ENCODE peak calls at places on chromosomes 13 and 19, in ten cellular contexts. O is AG10803; U is epithelial cell of esophagus; Y is WERI-Rb-1; L is fibroblast of mammary gland; R is CD8-positive, alpha-beta T cell; P is HCT116; C is foreskin fibroblast; J is cardiac muscle cell; E is Peyer's patch. F is an unnamed sample.

GRCh38 chr19:13835791-13836723 is 40.8 kb downstream of the ZSWIM4 start:
- DNase-seq in L (no peak), Y (no peak), P (no peak), C (no peak), U (peak; percentile 29), R (no peak), O (peak; percentile 47), E (no peak), J (no peak), F (no peak)

GRCh38 chr13:22278336-22278929 is 607.6 kb downstream of the FGF9 start:
- DNase-seq in E (peak; percentile 84), L (peak; percentile 12), C (no peak), U (peak; percentile 38), P (peak; percentile 34), Y (no peak), R (peak; percentile 55), O (peak; percentile 42), J (peak; percentile 57), F (no peak)

GRCh38 chr19:53357821-53358581 is 7.5 kb upstream of the ZNF525 start:
- DNase-seq in R (no peak), Y (peak; percentile 9), O (no peak), C (no peak), P (no peak), L (no peak), E (no peak), J (no peak), U (no peak), F (no peak)

GRCh38 chr13:34421849-34422475 is 520.1 kb upstream of the NBEA start:
- DNase-seq in C (no peak), L (no peak), J (no peak), P (no peak), Y (no peak), O (no peak), R (no peak), U (peak; percentile 64), E (no peak), F (peak; percentile 7)

GRCh38 chr19:34336781-34337271 is 28.2 kb upstream of the GPI start:
- DNase-seq in L (peak; percentile 48), Y (no peak), C (no peak), J (peak; percentile 65), U (peak; percentile 48), P (peak; percentile 8), O (peak; percentile 43), E (peak; percentile 61), R (peak; percentile 20), F (peak; percentile 62)

GRCh38 chr13:112959206-112959605 is 9.8 kb upstream of the MCF2L start:
- DNase-seq in P (no peak), J (no peak), U (no peak), O (no peak), E (peak; percentile 40), C (no peak), Y (no peak), R (no peak), L (no peak), F (peak; percentile 17)

GRCh38 chr13:38577048-38577447 is 109.8 kb upstream of the FREM2 start:
- DNase-seq in L (peak; percentile 5), Y (no peak), P (no peak), U (peak; percentile 6), E (no peak), C (no peak), J (peak; percentile 82), O (peak; percentile 4), R (no peak), F (peak; percentile 13)

GRCh38 chr13:57128909-57129308 is 11.8 kb upstream of the PRR20A start:
- DNase-seq in E (no peak), P (no peak), L (no peak), O (no peak), U (no peak), C (no peak), J (no peak), R (no peak), Y (no peak), F (no peak)

GRCh38 chr13:40047322-40047771 is 391.9 kb downstream of the COG6 start:
- DNase-seq in E (no peak), U (no peak), L (no peak), O (no peak), J (no peak), P (no peak), Y (no peak), C (no peak), R (no peak), F (no peak)

GRCh38 chr19:13149628-13150186 is 468 bp downstream of the STX10 start:
- DNase-seq in L (no peak), O (peak; percentile 34), C (no peak), E (peak; percentile 74), J (peak; percentile 72), U (peak; percentile 38), Y (peak; percentile 42), P (no peak), R (no peak), F (peak; percentile 52)

GRCh38 chr13:98228661-98229349 is 51.7 kb upstream of the RNF113B start:
- DNase-seq in O (peak; percentile 93), P (no peak), J (no peak), E (no peak), Y (no peak), L (peak; percentile 48), U (no peak), R (no peak), C (no peak), F (no peak)

GRCh38 chr19:2607712-2608601 is 94.5 kb downstream of the GNG7 start:
- DNase-seq in U (no peak), L (no peak), Y (no peak), E (peak; percentile 80), C (no peak), J (no peak), P (no peak), O (no peak), R (peak; percentile 62), F (no peak)

GRCh38 chr19:51372649-51373504 is at the start of gene NKG7:
- DNase-seq in P (no peak), O (no peak), E (peak; percentile 72), L (no peak), U (no peak), C (no peak), Y (no peak), J (no peak), R (peak; percentile 65), F (no peak)

GRCh38 chr13:44355643-44356042 is 18.0 kb upstream of the SERP2 start:
- DNase-seq in O (no peak), U (no peak), E (no peak), P (no peak), J (no peak), Y (no peak), C (no peak), R (no peak), L (no peak), F (no peak)

DNA sequence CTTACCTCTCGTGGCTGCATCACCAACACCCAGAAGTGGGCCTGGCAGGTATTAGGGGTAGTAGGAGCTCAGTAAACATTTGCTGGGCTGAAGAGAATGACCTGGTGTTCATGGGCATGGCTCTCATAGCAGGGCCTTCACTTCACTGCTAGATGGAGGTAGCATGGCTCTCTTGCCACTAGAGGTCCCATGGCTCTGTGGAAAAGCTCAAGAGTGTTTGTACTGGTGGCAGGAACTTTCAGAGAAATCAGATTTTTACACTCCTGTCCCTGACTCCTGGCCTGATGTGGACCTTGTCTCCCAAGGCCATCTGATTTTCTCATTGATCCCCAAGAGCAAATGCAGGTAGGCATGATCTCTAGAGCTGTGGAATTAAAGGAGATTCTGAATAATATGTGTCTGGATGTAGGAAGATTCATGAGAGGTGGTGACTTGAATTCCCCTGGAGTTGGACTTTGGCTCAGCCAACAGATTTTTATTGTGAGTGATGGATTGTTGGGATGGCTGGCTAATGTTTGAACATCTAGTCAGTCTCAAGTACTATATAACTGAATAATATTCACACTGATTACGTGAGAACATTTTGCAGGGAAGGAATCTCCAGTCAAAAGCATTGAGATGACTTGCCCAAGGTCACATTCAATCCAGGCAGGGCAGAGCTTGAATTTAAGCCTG is 5.8 kb downstream of the ZNF574 start:
- DNase-seq in R (no peak), C (peak; percentile 41), J (no peak), O (peak; percentile 64), P (no peak), E (no peak), U (peak; percentile 56), L (peak; percentile 66), Y (peak; percentile 60), F (peak; percentile 67)
- TF ChIP-seq CTCF in R (peak; percentile 20), C (peak; percentile 72), J (peak; percentile 65), O (peak; percentile 76), P (peak; percentile 57), E (no peak), U (peak; percentile 71), L (peak; percentile 63), Y (peak; percentile 61), F (peak; percentile 66)

DNA sequence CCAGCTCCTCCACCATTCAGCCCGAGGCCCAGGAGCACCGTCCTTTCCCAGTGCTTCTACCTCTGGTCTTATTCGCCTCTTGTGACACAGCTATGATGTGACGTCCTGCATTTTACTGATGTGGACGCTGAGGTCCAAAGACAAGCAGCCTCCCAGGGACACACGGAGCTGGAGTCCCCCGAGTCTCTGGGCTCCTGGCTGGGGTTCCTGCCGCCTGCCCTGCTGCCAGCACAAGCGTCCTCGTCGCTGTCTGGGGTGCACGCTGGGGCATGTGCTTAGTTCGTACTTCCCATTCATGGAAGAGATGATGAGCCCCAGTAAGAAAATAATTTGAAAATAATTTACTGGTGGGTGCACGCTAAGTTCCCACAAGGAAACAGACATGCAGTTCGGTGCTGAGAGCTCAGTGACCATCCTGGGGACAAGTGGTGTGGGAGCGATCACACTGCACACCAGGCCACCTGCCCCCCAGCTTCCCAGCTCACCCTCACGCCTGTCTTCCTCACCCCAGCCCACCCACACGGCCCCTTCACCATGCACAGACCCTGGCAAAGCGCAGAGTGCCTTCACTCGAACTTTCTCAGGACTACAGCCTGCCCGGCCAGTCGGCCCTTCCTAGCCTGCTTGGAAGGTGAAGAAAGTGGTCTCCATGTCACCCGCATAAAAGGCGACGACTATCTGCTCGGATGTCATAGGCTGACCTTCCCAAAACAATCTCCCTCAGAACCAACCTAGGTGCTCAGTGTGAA is 14.2 kb upstream of the CFAP97D2 start:
- DNase-seq in E (no peak), Y (no peak), J (no peak), L (no peak), R (no peak), C (no peak), U (no peak), O (no peak), P (no peak), F (no peak)
- H3K4me3 ChIP-seq in E (no peak overlapping the region), Y (no peak overlapping the region), J (no peak overlapping the region), L (no peak overlapping the region), R (no peak overlapping the region), C (no peak overlapping the region), U (no peak overlapping the region), O (no peak overlapping the region), P (no peak overlapping the region), F (no peak overlapping the region)

DNA sequence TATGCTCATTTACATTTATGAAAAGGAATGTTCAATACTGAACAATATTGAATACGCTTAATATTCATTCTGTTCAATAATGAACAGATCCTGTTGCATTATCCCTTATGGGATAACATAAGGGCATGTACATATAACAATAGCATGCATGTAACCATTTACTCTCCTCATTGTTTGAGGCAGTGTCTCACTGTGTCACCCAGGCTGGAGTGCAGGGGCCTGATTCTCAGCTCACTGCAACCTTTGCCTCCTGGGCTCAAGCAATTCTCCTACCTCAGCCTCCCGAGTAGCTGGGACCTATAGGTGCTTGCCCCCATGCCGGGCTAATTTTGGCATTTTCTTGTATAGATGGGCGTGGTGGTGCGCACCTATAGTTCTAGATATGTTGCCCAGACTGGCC is 4.8 kb upstream of the DGKH start:
- DNase-seq in L (no peak), E (no peak), O (no peak), J (no peak), P (no peak), R (no peak), C (no peak), Y (no peak), U (no peak), F (no peak)
- TF ChIP-seq CTCF in L (no peak), E (no peak), O (no peak), J (no peak), P (no peak), R (no peak), C (no peak), Y (no peak), U (no peak), F (no peak)

GRCh38 chr19:1437609-1438008 is 587 bp upstream of the RPS15 start:
- DNase-seq in P (no peak), Y (no peak), E (no peak), R (no peak), L (no peak), C (no peak), J (no peak), O (no peak), U (no peak), F (no peak)
- H3K4me3 ChIP-seq in P (peak overlapping the region; percentile 25), Y (no peak overlapping the region), E (peak overlapping the region; percentile 70), R (peak overlapping the region; percentile 79), L (no peak overlapping the region), C (peak overlapping the region; percentile 81), J (no peak overlapping the region), O (no peak overlapping the region), U (no peak overlapping the region), F (peak overlapping the region; percentile 73)

F was measured in fibroblast of pulmonary artery.